ENCODE peak calls at places on chromosomes 11 and 22, in six cellular contexts. O is HCT116, P is prostate gland, T is sigmoid colon, U is spleen, H is esophagus muscularis mucosa. C is an unnamed sample. For H3K27me3, the result is how much of the 10 kb centered on the place peaks cover.

GRCh38 chr11:114813216-114813615 is 134.9 kb downstream of the NXPE2 start:
- DNase-seq in T (no peak), H (no peak), P (peak), U (no peak), O (no peak), C (no peak)

GRCh38 chr22:37121887-37122591 is 12.5 kb upstream of the TMPRSS6 start:
- DNase-seq in P (peak), O (no peak), H (no peak), T (no peak), U (peak), C (no peak)

GRCh38 chr11:130002352-130002845 is at the start of gene PRDM10:
- DNase-seq in P (peak), T (peak), H (peak), U (peak), O (peak), C (peak)

GRCh38 chr11:67415501-67416304 is at the start of gene CARNS1:
- DNase-seq in U (peak), T (no peak), P (no peak), H (no peak), O (no peak), C (no peak)

GRCh38 chr11:83454674-83455073 is 168.5 kb upstream of the CCDC90B start:
- DNase-seq in P (no peak), U (no peak), T (no peak), O (no peak), H (no peak), C (no peak)

GRCh38 chr11:71472941-71473792 is 20.2 kb downstream of the NADSYN1 start:
- DNase-seq in H (no peak), P (no peak), U (peak), O (no peak), T (peak), C (no peak)

GRCh38 chr11:131609317-131609716 is 238.9 kb downstream of the NTM start:
- DNase-seq in H (no peak), O (no peak), T (no peak), P (no peak), U (no peak), C (no peak)

GRCh38 chr11:118931576-118931975 is 5.8 kb upstream of the BCL9L start:
- DNase-seq in U (no peak), T (no peak), H (no peak), P (no peak), O (no peak), C (no peak)

GRCh38 chr11:121467965-121468364 is 15.2 kb upstream of the SORL1-AS1 start:
- DNase-seq in P (peak), O (no peak), U (no peak), T (no peak), H (no peak), C (no peak)

GRCh38 chr11:75182652-75183051 is 31.7 kb downstream of the SLCO2B1 start:
- DNase-seq in U (no peak), T (no peak), H (no peak), O (no peak), P (no peak), C (no peak)

GRCh38 chr11:16809901-16810668 is 71.6 kb downstream of the C11orf58 start:
- DNase-seq in H (no peak), T (peak), O (no peak), P (peak), U (peak), C (peak)

DNA sequence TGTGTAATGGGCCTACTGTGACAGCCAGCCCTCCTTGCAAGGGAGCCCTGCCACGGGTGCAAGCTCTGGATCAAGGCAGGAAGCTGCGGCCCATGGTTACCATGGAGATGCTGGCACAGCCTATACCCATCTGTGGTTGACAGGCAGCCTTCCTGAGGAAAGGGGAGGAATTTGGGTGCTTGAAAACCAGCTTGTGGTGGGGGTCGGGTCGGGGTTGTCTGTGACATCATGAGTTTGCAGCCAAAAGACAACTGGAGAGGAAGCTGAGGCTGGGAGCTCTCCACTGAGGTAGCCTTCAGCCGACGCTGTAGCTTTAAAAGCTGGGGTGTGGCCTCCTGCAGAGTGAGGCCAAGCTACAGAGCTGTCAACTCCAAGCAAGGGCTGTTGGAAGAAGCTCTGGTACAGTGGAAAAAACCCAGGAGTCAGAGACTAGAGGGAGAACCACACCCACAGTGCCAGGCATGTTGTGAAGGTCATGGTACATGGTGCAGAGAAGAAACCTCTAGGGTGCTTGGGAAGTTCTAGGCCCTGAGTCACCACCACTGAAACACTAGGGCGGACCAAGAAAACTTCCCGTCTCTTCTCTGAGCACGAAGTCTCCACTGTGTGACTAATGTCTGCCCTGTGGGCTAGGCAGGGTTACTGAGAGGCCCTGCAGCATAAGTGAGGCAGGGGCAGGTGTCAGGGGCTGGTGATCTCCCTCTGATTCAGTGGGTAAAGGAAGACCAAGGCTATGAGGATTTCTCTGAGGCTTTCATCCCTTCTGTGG is 10.8 kb upstream of the LDHA start:
- DNase-seq in U (peak), H (peak), P (peak), O (peak), T (peak), C (peak)
- TF ChIP-seq POLR2AphosphoS5 in U (no peak), H (peak), P (peak), O (peak), T (peak), C (no peak)

GRCh38 chr11:113296016-113296415 is 18.4 kb upstream of the TTC12 start:
- DNase-seq in O (no peak), U (no peak), T (no peak), H (no peak), P (no peak), C (no peak)
- H3K27me3 ChIP-seq in O (under half), U (under half), T (under half), H (under half), P (under half), C (under half)

DNA sequence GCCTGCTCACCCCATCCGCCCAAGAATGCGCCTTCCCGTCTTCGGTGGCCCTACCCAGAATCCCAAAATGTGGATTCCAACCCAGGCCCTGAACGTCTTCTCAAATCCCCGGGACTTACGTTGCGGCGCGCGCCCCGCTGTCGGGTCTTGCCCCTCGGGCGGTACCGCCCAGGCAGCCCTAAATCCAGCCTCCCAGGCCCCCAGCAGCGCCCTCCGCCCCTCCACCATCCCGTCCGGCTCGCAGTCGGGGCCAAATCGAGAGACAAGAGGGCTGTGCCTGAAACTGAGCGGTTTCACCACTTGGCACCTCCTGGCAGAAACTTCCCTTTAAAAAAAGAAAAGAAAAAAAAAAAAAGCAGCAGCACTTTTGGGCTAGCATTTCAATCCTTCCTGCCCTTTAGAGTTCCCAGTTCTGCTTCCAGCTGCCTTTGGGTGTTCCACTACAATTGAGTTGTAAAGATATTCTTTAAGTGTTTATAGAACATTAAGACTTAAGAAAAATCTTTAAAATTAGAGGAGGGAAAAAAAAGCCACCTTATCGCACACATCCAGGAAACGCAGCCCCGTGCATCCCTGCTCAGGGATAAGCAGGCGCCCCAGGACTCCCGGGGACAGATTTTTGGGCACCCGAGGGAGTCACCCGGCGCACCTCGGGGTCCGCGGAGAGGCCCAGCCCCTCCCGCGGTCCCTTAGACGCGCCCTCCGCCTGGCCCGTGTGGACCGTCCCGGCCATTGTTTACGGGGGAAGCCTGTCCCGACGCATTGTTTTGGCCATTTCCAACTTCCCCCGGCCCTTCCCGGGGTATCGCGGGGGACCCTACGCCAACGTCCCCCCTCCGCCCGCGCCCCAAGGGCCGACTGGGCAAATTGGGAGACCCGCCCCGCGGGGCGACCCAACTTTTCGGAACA is 57.6 kb downstream of the KCNJ4 start:
- DNase-seq in O (no peak), T (no peak), U (peak), P (no peak), H (no peak), C (no peak)
- TF ChIP-seq POLR2A in O (no peak), T (no peak), U (no peak), P (no peak), H (no peak), C (no peak)

DNA sequence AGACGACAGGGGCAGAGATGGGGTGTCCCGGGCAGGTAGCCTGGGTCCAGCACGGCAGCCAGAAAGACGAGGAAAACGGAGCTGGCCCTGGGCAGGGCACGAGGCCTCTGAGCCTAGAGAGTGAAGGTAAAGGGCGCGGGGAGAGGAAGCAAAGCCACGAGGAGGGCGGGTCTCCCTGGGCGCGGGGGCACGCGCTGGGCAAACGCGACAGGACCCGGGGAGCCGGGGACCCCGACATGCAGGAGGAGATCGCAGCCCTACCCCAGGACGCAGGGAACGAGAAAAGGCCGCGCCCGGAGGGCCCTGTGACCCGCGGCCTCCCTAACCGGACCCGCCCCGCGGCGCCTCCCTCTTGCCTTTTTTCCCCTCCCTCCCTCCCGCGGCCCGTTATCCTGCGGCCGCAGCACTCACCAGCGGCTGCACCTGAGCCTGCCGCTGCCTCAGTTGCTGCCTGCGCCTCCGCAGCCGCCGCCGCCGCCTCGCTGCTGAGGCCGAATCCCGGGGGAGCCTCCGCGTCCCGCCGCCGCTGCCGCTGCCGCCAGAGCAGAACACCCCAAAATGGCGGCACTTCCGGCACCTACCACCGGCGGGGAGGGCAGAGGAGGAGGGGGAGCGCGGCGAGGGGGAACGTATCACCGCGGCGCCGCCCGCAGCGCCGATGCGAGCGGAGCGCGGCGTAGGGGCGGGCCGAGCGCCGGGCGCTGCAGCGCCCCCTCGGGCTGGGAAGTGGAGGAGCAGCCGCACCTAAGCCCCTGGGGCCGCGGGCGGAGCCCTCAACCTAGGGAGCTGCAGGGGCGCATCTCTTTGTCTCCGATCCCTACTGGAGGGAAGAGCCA is at the start of gene CELF1:
- DNase-seq in U (peak), P (peak), H (peak), O (peak), T (peak), C (peak)
- TF ChIP-seq POLR2AphosphoS5 in U (peak), P (peak), H (peak), O (peak), T (peak), C (peak)

C was measured in breast epithelium.